ENCODE peak calls at places on chromosome 10, in nine cellular contexts. One of them, this sample, is unnamed.

GRCh38 chr10:124076334-124076733 is 17.1 kb downstream of the CHST15 start:
- DNase-seq in MM.1S: no peak
- DNase-seq in HCT116: no peak
- DNase-seq in neuronal stem cell: no peak
- DNase-seq in H9: no peak
- DNase-seq in fibroblast of lung: no peak
- DNase-seq in colonic mucosa: no peak
- DNase-seq in neural progenitor cell: no peak
- DNase-seq in astrocyte: no peak
- DNase-seq in this sample: no peak

GRCh38 chr10:64486149-64486548 is 964.9 kb downstream of the REEP3 start:
- DNase-seq in astrocyte: peak; percentile 75
- DNase-seq in fibroblast of lung: peak; percentile 63
- DNase-seq in neural progenitor cell: no peak
- DNase-seq in H9: no peak
- DNase-seq in neuronal stem cell: no peak
- DNase-seq in MM.1S: no peak
- DNase-seq in HCT116: no peak
- DNase-seq in colonic mucosa: no peak
- DNase-seq in this sample: no peak

GRCh38 chr10:131825150-131825907 is 75.5 kb upstream of the PPP2R2D start:
- DNase-seq in fibroblast of lung: no peak
- DNase-seq in MM.1S: no peak
- DNase-seq in astrocyte: no peak
- DNase-seq in H9: peak; percentile 29
- DNase-seq in HCT116: no peak
- DNase-seq in neural progenitor cell: peak; percentile 33
- DNase-seq in neuronal stem cell: no peak
- DNase-seq in colonic mucosa: no peak
- DNase-seq in this sample: peak; percentile 58

GRCh38 chr10:123576706-123577105 is 89.4 kb upstream of the GPR26 start:
- DNase-seq in neural progenitor cell: no peak
- DNase-seq in neuronal stem cell: no peak
- DNase-seq in MM.1S: no peak
- DNase-seq in H9: no peak
- DNase-seq in HCT116: no peak
- DNase-seq in astrocyte: no peak
- DNase-seq in colonic mucosa: no peak
- DNase-seq in fibroblast of lung: no peak
- DNase-seq in this sample: peak; percentile 15

GRCh38 chr10:29386347-29386999 is 97.6 kb downstream of the LYZL1 start:
- DNase-seq in colonic mucosa: no peak
- DNase-seq in HCT116: no peak
- DNase-seq in MM.1S: peak; percentile 45
- DNase-seq in astrocyte: peak; percentile 39
- DNase-seq in neuronal stem cell: peak; percentile 23
- DNase-seq in H9: no peak
- DNase-seq in neural progenitor cell: peak; percentile 62
- DNase-seq in fibroblast of lung: peak; percentile 38
- DNase-seq in this sample: peak; percentile 57

GRCh38 chr10:101120884-101121660 is 10.0 kb upstream of the TLX1 start:
- DNase-seq in H9: peak; percentile 31
- DNase-seq in fibroblast of lung: no peak
- DNase-seq in MM.1S: peak; percentile 51
- DNase-seq in HCT116: no peak
- DNase-seq in neural progenitor cell: no peak
- DNase-seq in colonic mucosa: peak; percentile 71
- DNase-seq in neuronal stem cell: no peak
- DNase-seq in astrocyte: no peak
- DNase-seq in this sample: peak; percentile 51

GRCh38 chr10:63042256-63042655 is 90.9 kb upstream of the NRBF2 start:
- DNase-seq in neural progenitor cell: no peak
- DNase-seq in HCT116: no peak
- DNase-seq in colonic mucosa: no peak
- DNase-seq in neuronal stem cell: no peak
- DNase-seq in H9: no peak
- DNase-seq in fibroblast of lung: no peak
- DNase-seq in MM.1S: no peak
- DNase-seq in astrocyte: peak; percentile 77
- DNase-seq in this sample: no peak

GRCh38 chr10:124429576-124429975 is 10.9 kb upstream of the OAT start:
- DNase-seq in neuronal stem cell: no peak
- DNase-seq in H9: no peak
- DNase-seq in HCT116: no peak
- DNase-seq in neural progenitor cell: no peak
- DNase-seq in fibroblast of lung: no peak
- DNase-seq in MM.1S: no peak
- DNase-seq in astrocyte: no peak
- DNase-seq in colonic mucosa: no peak
- DNase-seq in this sample: no peak

GRCh38 chr10:126609566-126609965 is 60.9 kb downstream of the C10orf90 start:
- DNase-seq in colonic mucosa: no peak
- DNase-seq in HCT116: no peak
- DNase-seq in MM.1S: no peak
- DNase-seq in neural progenitor cell: no peak
- DNase-seq in neuronal stem cell: no peak
- DNase-seq in H9: no peak
- DNase-seq in fibroblast of lung: no peak
- DNase-seq in astrocyte: no peak
- DNase-seq in this sample: no peak

GRCh38 chr10:69684981-69685353 is 54.9 kb downstream of the FAM241B start:
- DNase-seq in colonic mucosa: no peak
- DNase-seq in fibroblast of lung: no peak
- DNase-seq in neuronal stem cell: no peak
- DNase-seq in H9: no peak
- DNase-seq in HCT116: no peak
- DNase-seq in MM.1S: no peak
- DNase-seq in neural progenitor cell: no peak
- DNase-seq in astrocyte: no peak
- DNase-seq in this sample: peak; percentile 65
- H3K9ac ChIP-seq in colonic mucosa: peak overlapping the region; percentile 85
- H3K9ac ChIP-seq in fibroblast of lung: no peak overlapping the region
- H3K9ac ChIP-seq in neuronal stem cell: no peak overlapping the region
- H3K9ac ChIP-seq in H9: no peak overlapping the region
- H3K9ac ChIP-seq in HCT116: no peak overlapping the region
- H3K9ac ChIP-seq in MM.1S: no peak overlapping the region
- H3K9ac ChIP-seq in neural progenitor cell: no peak overlapping the region
- H3K9ac ChIP-seq in astrocyte: no peak overlapping the region
- H3K9ac ChIP-seq in this sample: no peak overlapping the region

DNA sequence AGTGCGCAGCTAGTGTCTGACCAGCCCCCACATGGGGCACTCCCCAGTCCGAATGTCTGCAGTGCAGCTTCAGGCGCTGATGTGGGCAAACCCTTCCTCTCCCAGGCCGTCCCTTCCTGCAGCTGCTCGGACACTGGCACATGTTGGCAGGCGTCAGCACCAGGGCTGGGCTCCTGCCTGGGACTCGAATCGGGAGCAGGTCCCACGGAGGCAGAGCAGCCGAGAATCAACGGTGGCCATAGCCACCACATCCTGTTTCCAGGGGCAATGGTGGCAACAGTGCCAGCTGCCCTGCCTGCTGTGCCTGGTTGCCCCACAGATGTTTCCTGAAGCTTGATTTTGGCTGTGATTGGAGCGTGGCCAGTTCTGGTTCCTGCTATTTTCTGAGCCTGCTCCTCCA is 65.8 kb downstream of the MGMT start:
- DNase-seq in fibroblast of lung: no peak
- DNase-seq in neural progenitor cell: no peak
- DNase-seq in astrocyte: no peak
- DNase-seq in neuronal stem cell: no peak
- DNase-seq in MM.1S: no peak
- DNase-seq in HCT116: no peak
- DNase-seq in H9: no peak
- DNase-seq in colonic mucosa: no peak
- DNase-seq in this sample: no peak
- H3K9ac ChIP-seq in fibroblast of lung: no peak overlapping the region
- H3K9ac ChIP-seq in neural progenitor cell: no peak overlapping the region
- H3K9ac ChIP-seq in astrocyte: no peak overlapping the region
- H3K9ac ChIP-seq in neuronal stem cell: no peak overlapping the region
- H3K9ac ChIP-seq in MM.1S: no peak overlapping the region
- H3K9ac ChIP-seq in HCT116: no peak overlapping the region
- H3K9ac ChIP-seq in H9: no peak overlapping the region
- H3K9ac ChIP-seq in colonic mucosa: no peak overlapping the region
- H3K9ac ChIP-seq in this sample: no peak overlapping the region

DNA sequence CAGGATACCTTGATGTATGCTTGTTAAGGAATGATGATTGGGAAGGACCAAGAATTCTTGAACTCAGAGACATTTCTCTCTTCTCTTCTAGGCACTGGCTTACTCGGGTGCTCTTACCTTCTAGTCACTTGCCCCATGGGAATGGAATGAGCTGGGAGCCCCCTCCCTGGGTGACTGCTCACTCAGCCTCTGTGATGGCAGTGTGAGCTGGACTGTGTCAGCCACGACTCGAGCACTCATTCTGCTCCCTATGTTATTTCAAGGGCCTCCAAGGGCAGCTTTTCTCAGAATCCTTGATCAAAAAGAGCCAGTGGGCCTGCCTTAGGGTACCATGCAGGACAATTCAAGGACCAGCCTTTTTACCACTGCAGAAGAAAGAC is 10.7 kb downstream of the ZDHHC16 start:
- DNase-seq in neural progenitor cell: no peak
- DNase-seq in colonic mucosa: no peak
- DNase-seq in H9: no peak
- DNase-seq in HCT116: no peak
- DNase-seq in fibroblast of lung: no peak
- DNase-seq in neuronal stem cell: no peak
- DNase-seq in MM.1S: no peak
- DNase-seq in astrocyte: no peak
- DNase-seq in this sample: no peak
- H3K9ac ChIP-seq in neural progenitor cell: no peak overlapping the region
- H3K9ac ChIP-seq in colonic mucosa: no peak overlapping the region
- H3K9ac ChIP-seq in H9: no peak overlapping the region
- H3K9ac ChIP-seq in HCT116: no peak overlapping the region
- H3K9ac ChIP-seq in fibroblast of lung: no peak overlapping the region
- H3K9ac ChIP-seq in neuronal stem cell: no peak overlapping the region
- H3K9ac ChIP-seq in MM.1S: no peak overlapping the region
- H3K9ac ChIP-seq in astrocyte: peak overlapping the region; percentile 3
- H3K9ac ChIP-seq in this sample: no peak overlapping the region

GRCh38 chr10:11682896-11683295 is 59.3 kb upstream of the ECHDC3 start:
- DNase-seq in fibroblast of lung: no peak
- DNase-seq in neural progenitor cell: no peak
- DNase-seq in MM.1S: no peak
- DNase-seq in colonic mucosa: no peak
- DNase-seq in neuronal stem cell: no peak
- DNase-seq in astrocyte: no peak
- DNase-seq in HCT116: no peak
- DNase-seq in H9: no peak
- DNase-seq in this sample: no peak
- H3K9ac ChIP-seq in fibroblast of lung: no peak overlapping the region
- H3K9ac ChIP-seq in neural progenitor cell: no peak overlapping the region
- H3K9ac ChIP-seq in MM.1S: no peak overlapping the region
- H3K9ac ChIP-seq in colonic mucosa: peak overlapping the region; percentile 16
- H3K9ac ChIP-seq in neuronal stem cell: no peak overlapping the region
- H3K9ac ChIP-seq in astrocyte: no peak overlapping the region
- H3K9ac ChIP-seq in HCT116: no peak overlapping the region
- H3K9ac ChIP-seq in H9: no peak overlapping the region
- H3K9ac ChIP-seq in this sample: no peak overlapping the region

GRCh38 chr10:90912854-90913479 is 7.9 kb downstream of the ANKRD1 start:
- DNase-seq in neural progenitor cell: no peak
- DNase-seq in neuronal stem cell: no peak
- DNase-seq in H9: no peak
- DNase-seq in HCT116: no peak
- DNase-seq in fibroblast of lung: no peak
- DNase-seq in astrocyte: no peak
- DNase-seq in colonic mucosa: no peak
- DNase-seq in MM.1S: no peak
- DNase-seq in this sample: no peak

GRCh38 chr10:90915141-90916075 is 5.5 kb downstream of the ANKRD1 start:
- DNase-seq in H9: no peak
- DNase-seq in astrocyte: no peak
- DNase-seq in HCT116: no peak
- DNase-seq in neural progenitor cell: no peak
- DNase-seq in colonic mucosa: no peak
- DNase-seq in MM.1S: no peak
- DNase-seq in fibroblast of lung: no peak
- DNase-seq in neuronal stem cell: no peak
- DNase-seq in this sample: no peak

GRCh38 chr10:90913774-90914420 is 7.0 kb downstream of the ANKRD1 start:
- DNase-seq in HCT116: no peak
- DNase-seq in fibroblast of lung: no peak
- DNase-seq in H9: no peak
- DNase-seq in neuronal stem cell: no peak
- DNase-seq in neural progenitor cell: no peak
- DNase-seq in colonic mucosa: no peak
- DNase-seq in astrocyte: no peak
- DNase-seq in MM.1S: no peak
- DNase-seq in this sample: no peak

GRCh38 chr10:90916392-90917110 is 4.3 kb downstream of the ANKRD1 start:
- DNase-seq in HCT116: no peak
- DNase-seq in colonic mucosa: no peak
- DNase-seq in MM.1S: no peak
- DNase-seq in astrocyte: no peak
- DNase-seq in H9: no peak
- DNase-seq in neural progenitor cell: no peak
- DNase-seq in fibroblast of lung: no peak
- DNase-seq in neuronal stem cell: no peak
- DNase-seq in this sample: no peak

DNA sequence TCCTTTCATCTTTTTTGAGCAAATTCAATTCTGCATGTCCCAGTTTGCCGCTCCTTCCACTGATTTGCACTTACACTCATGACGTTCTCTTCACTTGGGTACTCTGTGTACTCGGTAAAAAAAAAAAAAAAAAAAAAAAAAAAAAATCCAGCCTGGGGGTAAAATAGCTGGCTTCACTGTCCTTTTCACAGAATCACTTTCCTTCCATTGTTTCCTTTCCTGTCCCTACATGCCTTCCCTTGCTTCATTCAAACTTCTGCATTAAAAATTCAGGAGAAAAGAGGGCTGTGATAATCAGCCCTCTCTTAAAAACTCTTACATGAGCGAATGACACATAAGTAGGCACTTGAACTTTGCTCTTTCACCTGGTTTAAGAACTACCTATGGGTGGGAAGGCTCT is 8.7 kb downstream of the ANKRD1 start:
- DNase-seq in astrocyte: no peak
- DNase-seq in colonic mucosa: no peak
- DNase-seq in fibroblast of lung: no peak
- DNase-seq in MM.1S: no peak
- DNase-seq in HCT116: no peak
- DNase-seq in neural progenitor cell: no peak
- DNase-seq in H9: no peak
- DNase-seq in neuronal stem cell: no peak
- DNase-seq in this sample: no peak
- H3K9ac ChIP-seq in astrocyte: no peak overlapping the region
- H3K9ac ChIP-seq in colonic mucosa: no peak overlapping the region
- H3K9ac ChIP-seq in fibroblast of lung: no peak overlapping the region
- H3K9ac ChIP-seq in MM.1S: no peak overlapping the region
- H3K9ac ChIP-seq in HCT116: no peak overlapping the region
- H3K9ac ChIP-seq in neural progenitor cell: no peak overlapping the region
- H3K9ac ChIP-seq in H9: no peak overlapping the region
- H3K9ac ChIP-seq in neuronal stem cell: no peak overlapping the region
- H3K9ac ChIP-seq in this sample: no peak overlapping the region

This sample was measured in endodermal cell.